ENCODE peak calls at places on chromosomes 13 and 19, in four cellular contexts. One of them, this sample, is unnamed.

GRCh38 chr13:47146136-47146535 is 249.3 kb upstream of the HTR2A start:
- DNase-seq in lower leg skin: no peak
- DNase-seq in endothelial cell of umbilical vein: no peak
- DNase-seq in AG04450: peak
- DNase-seq in this sample: no peak

GRCh38 chr13:93289842-93290241 is 63.2 kb downstream of the GPC6 start:
- DNase-seq in lower leg skin: no peak
- DNase-seq in endothelial cell of umbilical vein: no peak
- DNase-seq in AG04450: no peak
- DNase-seq in this sample: peak

GRCh38 chr13:110000534-110001345 is 214.4 kb upstream of the IRS2 start:
- DNase-seq in AG04450: no peak
- DNase-seq in endothelial cell of umbilical vein: no peak
- DNase-seq in lower leg skin: peak
- DNase-seq in this sample: no peak

GRCh38 chr19:50639121-50640112 is at the start of gene SYT3:
- DNase-seq in lower leg skin: no peak
- DNase-seq in endothelial cell of umbilical vein: no peak
- DNase-seq in AG04450: no peak
- DNase-seq in this sample: no peak

GRCh38 chr13:30108913-30109237 is 198.5 kb downstream of the KATNAL1 start:
- DNase-seq in lower leg skin: no peak
- DNase-seq in AG04450: no peak
- DNase-seq in endothelial cell of umbilical vein: no peak
- DNase-seq in this sample: no peak

GRCh38 chr19:46100344-46100743 is 24.1 kb downstream of the IGFL3 start:
- DNase-seq in lower leg skin: no peak
- DNase-seq in AG04450: no peak
- DNase-seq in endothelial cell of umbilical vein: no peak
- DNase-seq in this sample: no peak

GRCh38 chr19:41264581-41265375 is 606 bp downstream of the HNRNPUL1 start:
- DNase-seq in lower leg skin: peak
- DNase-seq in AG04450: no peak
- DNase-seq in endothelial cell of umbilical vein: peak
- DNase-seq in this sample: no peak

GRCh38 chr19:56071151-56071550 is 49.9 kb downstream of the ZNF787 start:
- DNase-seq in lower leg skin: no peak
- DNase-seq in AG04450: no peak
- DNase-seq in endothelial cell of umbilical vein: no peak
- DNase-seq in this sample: no peak

GRCh38 chr19:51830263-51830662 is 35.3 kb downstream of the FPR3 start:
- DNase-seq in endothelial cell of umbilical vein: no peak
- DNase-seq in lower leg skin: no peak
- DNase-seq in AG04450: no peak
- DNase-seq in this sample: no peak

GRCh38 chr19:55113570-55114039 is 3.8 kb downstream of the PPP1R12C start:
- DNase-seq in endothelial cell of umbilical vein: peak
- DNase-seq in AG04450: peak
- DNase-seq in lower leg skin: peak
- DNase-seq in this sample: peak

GRCh38 chr19:36605839-36606478 is 846 bp downstream of the ZNF382 start:
- DNase-seq in endothelial cell of umbilical vein: peak
- DNase-seq in lower leg skin: no peak
- DNase-seq in AG04450: no peak
- DNase-seq in this sample: no peak

GRCh38 chr13:48304132-48304876 is 753 bp downstream of the RB1 start:
- DNase-seq in lower leg skin: peak
- DNase-seq in endothelial cell of umbilical vein: peak
- DNase-seq in AG04450: peak
- DNase-seq in this sample: no peak

GRCh38 chr13:113978741-113979481 is 5.0 kb upstream of the C13orf46 start:
- DNase-seq in AG04450: no peak
- DNase-seq in endothelial cell of umbilical vein: no peak
- DNase-seq in lower leg skin: no peak
- DNase-seq in this sample: no peak

GRCh38 chr19:782195-783043 is 14.8 kb upstream of the PTBP1 start:
- DNase-seq in AG04450: no peak
- DNase-seq in lower leg skin: no peak
- DNase-seq in endothelial cell of umbilical vein: peak
- DNase-seq in this sample: no peak

GRCh38 chr19:872266-872951 is 12.9 kb downstream of the CFD start:
- DNase-seq in lower leg skin: peak
- DNase-seq in AG04450: no peak
- DNase-seq in endothelial cell of umbilical vein: peak
- DNase-seq in this sample: no peak

GRCh38 chr13:97205971-97206370 is 16.2 kb upstream of the MBNL2 start:
- DNase-seq in endothelial cell of umbilical vein: peak
- DNase-seq in lower leg skin: no peak
- DNase-seq in AG04450: no peak
- DNase-seq in this sample: no peak

GRCh38 chr19:40465025-40465780 is at the start of gene BLVRB:
- DNase-seq in AG04450: no peak
- DNase-seq in lower leg skin: no peak
- DNase-seq in endothelial cell of umbilical vein: no peak
- DNase-seq in this sample: no peak

GRCh38 chr19:7534531-7534980 is 961 bp upstream of the PNPLA6 start:
- DNase-seq in lower leg skin: peak
- DNase-seq in endothelial cell of umbilical vein: peak
- DNase-seq in AG04450: peak
- DNase-seq in this sample: no peak

GRCh38 chr19:2609389-2610116 is 92.9 kb downstream of the GNG7 start:
- DNase-seq in AG04450: no peak
- DNase-seq in endothelial cell of umbilical vein: no peak
- DNase-seq in lower leg skin: peak
- DNase-seq in this sample: no peak

GRCh38 chr19:42697884-42698283 is 42.4 kb downstream of the PSG3 start:
- DNase-seq in AG04450: no peak
- DNase-seq in lower leg skin: no peak
- DNase-seq in endothelial cell of umbilical vein: no peak
- DNase-seq in this sample: no peak

GRCh38 chr19:29548483-29549085 is 22.8 kb downstream of the VSTM2B start:
- DNase-seq in AG04450: no peak
- DNase-seq in endothelial cell of umbilical vein: no peak
- DNase-seq in lower leg skin: peak
- DNase-seq in this sample: no peak

GRCh38 chr19:53055117-53055516 is 10.6 kb downstream of the ERVV-2 start:
- DNase-seq in endothelial cell of umbilical vein: no peak
- DNase-seq in lower leg skin: no peak
- DNase-seq in AG04450: no peak
- DNase-seq in this sample: no peak

GRCh38 chr13:63408227-63409202 is 1992.9 kb upstream of the PCDH20 start:
- DNase-seq in endothelial cell of umbilical vein: no peak
- DNase-seq in AG04450: no peak
- DNase-seq in lower leg skin: no peak
- DNase-seq in this sample: no peak

GRCh38 chr13:41152005-41152404 is 19.4 kb upstream of the KBTBD6 start:
- DNase-seq in AG04450: no peak
- DNase-seq in lower leg skin: no peak
- DNase-seq in endothelial cell of umbilical vein: no peak
- DNase-seq in this sample: no peak

GRCh38 chr13:71030789-71031188 is 836.2 kb downstream of the DACH1 start:
- DNase-seq in endothelial cell of umbilical vein: no peak
- DNase-seq in lower leg skin: no peak
- DNase-seq in AG04450: no peak
- DNase-seq in this sample: no peak

GRCh38 chr19:51407631-51408131 is 9.8 kb downstream of the SIGLEC10 start:
- DNase-seq in lower leg skin: no peak
- DNase-seq in endothelial cell of umbilical vein: peak
- DNase-seq in AG04450: no peak
- DNase-seq in this sample: no peak

GRCh38 chr19:27654266-27654990 is 1558.5 kb downstream of the UQCRFS1 start:
- DNase-seq in endothelial cell of umbilical vein: no peak
- DNase-seq in lower leg skin: peak
- DNase-seq in AG04450: no peak
- DNase-seq in this sample: no peak

GRCh38 chr13:46747031-46747820 is 49.7 kb downstream of the ESD start:
- DNase-seq in endothelial cell of umbilical vein: no peak
- DNase-seq in lower leg skin: no peak
- DNase-seq in AG04450: no peak
- DNase-seq in this sample: no peak

GRCh38 chr19:3831601-3832000 is 37.2 kb downstream of the ZFR2 start:
- DNase-seq in lower leg skin: no peak
- DNase-seq in AG04450: no peak
- DNase-seq in endothelial cell of umbilical vein: no peak
- DNase-seq in this sample: no peak

GRCh38 chr19:7932276-7932929 is 6.5 kb upstream of the CTXN1 start:
- DNase-seq in endothelial cell of umbilical vein: no peak
- DNase-seq in lower leg skin: no peak
- DNase-seq in AG04450: no peak
- DNase-seq in this sample: no peak

GRCh38 chr19:33823341-33823740 is 26.7 kb downstream of the KCTD15 start:
- DNase-seq in endothelial cell of umbilical vein: no peak
- DNase-seq in lower leg skin: peak
- DNase-seq in AG04450: no peak
- DNase-seq in this sample: no peak

GRCh38 chr19:53394522-53394973 is 401 bp upstream of the ZNF765 start:
- DNase-seq in lower leg skin: peak
- DNase-seq in AG04450: no peak
- DNase-seq in endothelial cell of umbilical vein: no peak
- DNase-seq in this sample: no peak

GRCh38 chr13:29925457-29925856 is 75.0 kb upstream of the UBL3 start:
- DNase-seq in AG04450: no peak
- DNase-seq in endothelial cell of umbilical vein: peak
- DNase-seq in lower leg skin: peak
- DNase-seq in this sample: peak

GRCh38 chr19:13146763-13147563 is 3.2 kb downstream of the STX10 start:
- DNase-seq in lower leg skin: no peak
- DNase-seq in AG04450: no peak
- DNase-seq in endothelial cell of umbilical vein: no peak
- DNase-seq in this sample: no peak

GRCh38 chr19:46596008-46596407 is 5.1 kb upstream of the CALM3 start:
- DNase-seq in endothelial cell of umbilical vein: no peak
- DNase-seq in AG04450: no peak
- DNase-seq in lower leg skin: peak
- DNase-seq in this sample: no peak

GRCh38 chr19:45645068-45645630 is 6.0 kb upstream of the EML2 start:
- DNase-seq in AG04450: no peak
- DNase-seq in endothelial cell of umbilical vein: no peak
- DNase-seq in lower leg skin: no peak
- DNase-seq in this sample: no peak

GRCh38 chr13:28530729-28531194 is 35.8 kb upstream of the FLT1 start:
- DNase-seq in lower leg skin: no peak
- DNase-seq in endothelial cell of umbilical vein: no peak
- DNase-seq in AG04450: no peak
- DNase-seq in this sample: no peak
- TF ChIP-seq CTCF in lower leg skin: no peak
- TF ChIP-seq CTCF in endothelial cell of umbilical vein: no peak
- TF ChIP-seq CTCF in AG04450: peak
- TF ChIP-seq CTCF in this sample: peak

GRCh38 chr19:48415869-48416268 is 22.4 kb downstream of the GRIN2D start:
- DNase-seq in lower leg skin: no peak
- DNase-seq in endothelial cell of umbilical vein: no peak
- DNase-seq in AG04450: no peak
- DNase-seq in this sample: no peak

GRCh38 chr19:48421548-48421947 is 24.2 kb upstream of the GRWD1 start:
- DNase-seq in AG04450: no peak
- DNase-seq in endothelial cell of umbilical vein: no peak
- DNase-seq in lower leg skin: peak
- DNase-seq in this sample: no peak

GRCh38 chr19:48418317-48419064 is 25.0 kb downstream of the GRIN2D start:
- DNase-seq in endothelial cell of umbilical vein: no peak
- DNase-seq in lower leg skin: no peak
- DNase-seq in AG04450: no peak
- DNase-seq in this sample: no peak

GRCh38 chr19:48417436-48417835 is 24.0 kb downstream of the GRIN2D start:
- DNase-seq in endothelial cell of umbilical vein: no peak
- DNase-seq in AG04450: no peak
- DNase-seq in lower leg skin: no peak
- DNase-seq in this sample: no peak

GRCh38 chr19:48419158-48419920 is 25.9 kb downstream of the GRIN2D start:
- DNase-seq in AG04450: no peak
- DNase-seq in endothelial cell of umbilical vein: peak
- DNase-seq in lower leg skin: no peak
- DNase-seq in this sample: no peak
- H3K4me3 ChIP-seq in AG04450: no peak
- H3K4me3 ChIP-seq in endothelial cell of umbilical vein: no peak
- H3K4me3 ChIP-seq in lower leg skin: no peak
- H3K4me3 ChIP-seq in this sample: no peak

DNA sequence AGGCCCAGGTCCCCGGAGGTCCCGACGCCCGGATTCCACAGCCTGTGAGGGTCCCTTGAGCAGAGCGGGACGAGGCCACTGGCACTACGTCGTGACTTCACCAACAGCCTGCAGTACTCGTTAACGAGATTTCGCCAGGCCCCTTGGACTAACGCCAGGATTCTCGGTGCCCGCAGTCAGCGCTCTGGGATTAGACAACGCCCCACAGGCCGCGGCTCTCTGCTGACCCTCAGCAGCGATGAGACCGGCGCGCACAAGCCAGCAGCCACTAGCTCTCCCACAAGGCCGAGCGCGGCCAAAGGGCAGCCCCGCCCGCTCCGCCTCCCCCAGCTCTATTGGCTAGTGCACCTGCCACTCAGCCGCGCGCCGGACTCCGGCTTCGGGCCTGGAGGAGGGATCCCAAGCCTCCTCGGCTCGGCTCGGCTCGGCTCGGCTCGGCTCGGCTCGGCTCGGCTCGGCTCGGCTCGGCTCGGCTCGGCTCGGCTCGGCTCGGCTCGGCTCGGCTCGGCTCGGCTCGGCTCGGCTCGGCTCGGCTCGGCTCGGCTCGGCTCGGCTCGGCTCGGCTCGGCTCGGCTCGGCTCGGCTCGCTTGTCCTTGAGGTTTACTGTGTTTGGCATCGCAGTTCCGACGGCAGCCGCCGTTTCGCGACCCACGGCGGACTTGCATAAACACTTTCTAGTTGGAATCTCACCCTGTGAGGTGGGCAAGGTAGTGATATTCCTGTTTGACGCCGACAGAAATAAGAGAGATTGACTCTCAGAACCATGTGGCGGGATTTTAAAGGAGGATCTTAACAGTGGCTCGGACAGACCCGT is 231.7 kb upstream of the SERP2 start:
- DNase-seq in endothelial cell of umbilical vein: peak
- DNase-seq in AG04450: peak
- DNase-seq in lower leg skin: peak
- DNase-seq in this sample: peak
- TF ChIP-seq CTCF in endothelial cell of umbilical vein: no peak
- TF ChIP-seq CTCF in AG04450: no peak
- TF ChIP-seq CTCF in lower leg skin: no peak
- TF ChIP-seq CTCF in this sample: no peak

DNA sequence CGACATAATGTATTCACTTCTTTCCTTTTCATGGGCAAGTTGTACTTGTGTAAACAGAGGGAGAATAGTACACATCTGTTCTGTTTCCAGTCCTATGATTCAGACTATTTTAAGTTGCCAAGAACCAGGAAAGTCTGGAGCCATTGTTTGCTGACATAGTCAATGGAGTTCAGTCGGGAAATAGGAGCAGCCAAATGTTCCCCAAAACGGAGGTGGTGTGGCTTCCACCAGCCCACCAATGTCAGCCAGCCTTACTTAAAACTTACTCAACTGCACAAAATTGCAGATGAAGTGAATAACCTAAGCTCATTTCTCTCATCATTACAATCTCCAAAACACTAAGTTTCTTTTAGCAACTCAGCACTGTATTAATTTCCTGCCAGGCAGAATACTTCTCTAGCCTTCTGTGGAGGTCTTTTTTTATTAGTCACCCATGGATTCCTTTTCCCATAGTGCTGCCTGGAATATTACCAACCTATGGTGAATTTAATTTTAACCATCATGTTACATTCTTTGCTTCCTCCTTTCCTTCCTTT is 22.3 kb upstream of the CSNK1A1L start:
- DNase-seq in endothelial cell of umbilical vein: peak
- DNase-seq in AG04450: peak
- DNase-seq in lower leg skin: no peak
- DNase-seq in this sample: no peak
- H3K4me3 ChIP-seq in endothelial cell of umbilical vein: peak
- H3K4me3 ChIP-seq in AG04450: peak
- H3K4me3 ChIP-seq in lower leg skin: no peak
- H3K4me3 ChIP-seq in this sample: no peak

This sample was measured in epithelial cell of proximal tubule.